ENCODE peak calls at places on chromosome 19, in nine cellular contexts. G is body of pancreas; A is transverse colon; B is HFF-Myc; Q is choroid plexus epithelial cell; U is brain microvascular endothelial cell; O is adrenal gland; S is IMR-90; F is CD8-positive, alpha-beta memory T cell. V is an unnamed sample.

GRCh38 chr19:41426952-41427646 is at the start of gene B3GNT8:
- DNase-seq in G (peak), A (peak), B (no peak), Q (peak), U (peak), O (peak), S (peak), F (no peak), V (peak)

GRCh38 chr19:13865243-13865577 is 11.7 kb upstream of the NANOS3 start:
- DNase-seq in G (no peak), A (no peak), B (no peak), Q (no peak), U (no peak), O (no peak), S (no peak), F (no peak), V (no peak)

GRCh38 chr19:6249296-6249695 is 30.5 kb downstream of the MLLT1 start:
- DNase-seq in G (no peak), A (no peak), B (no peak), Q (peak), U (peak), O (no peak), S (peak), F (no peak), V (no peak)

GRCh38 chr19:16527971-16528521 is 14.2 kb downstream of the CHERP start:
- DNase-seq in G (no peak), A (no peak), B (no peak), Q (peak), U (no peak), O (no peak), S (no peak), F (peak), V (peak)

GRCh38 chr19:55212447-55212846 is 3.1 kb upstream of the PTPRH start:
- DNase-seq in G (no peak), A (peak), B (no peak), Q (no peak), U (no peak), O (no peak), S (no peak), F (no peak), V (no peak)

GRCh38 chr19:45346449-45346848 is 5.9 kb downstream of the KLC3 start:
- DNase-seq in G (peak), A (no peak), B (no peak), Q (no peak), U (no peak), O (no peak), S (no peak), F (no peak), V (no peak)

GRCh38 chr19:58361900-58362271 is 665 bp downstream of the ZNF497 start:
- DNase-seq in G (peak), A (peak), B (no peak), Q (no peak), U (no peak), O (peak), S (peak), F (no peak), V (no peak)

GRCh38 chr19:7852851-7853759 is 21.1 kb downstream of the PRR36 start:
- DNase-seq in G (peak), A (peak), B (no peak), Q (peak), U (no peak), O (peak), S (peak), F (peak), V (peak)

GRCh38 chr19:57664269-57665127 is 4.2 kb upstream of the ZSCAN4 start:
- DNase-seq in G (peak), A (peak), B (peak), Q (peak), U (peak), O (peak), S (peak), F (no peak), V (peak)

GRCh38 chr19:38551450-38551813 is 66.3 kb downstream of the MAP4K1 start:
- DNase-seq in G (no peak), A (no peak), B (no peak), Q (no peak), U (no peak), O (no peak), S (no peak), F (no peak), V (no peak)

GRCh38 chr19:6528544-6529121 is 2.2 kb upstream of the TNFSF9 start:
- DNase-seq in G (no peak), A (peak), B (no peak), Q (no peak), U (no peak), O (no peak), S (no peak), F (no peak), V (no peak)

GRCh38 chr19:46951236-46951986 is 68.2 kb upstream of the NPAS1 start:
- DNase-seq in G (no peak), A (peak), B (no peak), Q (no peak), U (no peak), O (no peak), S (peak), F (no peak), V (peak)

GRCh38 chr19:37719111-37719926 is at the start of gene ZNF607:
- DNase-seq in G (peak), A (peak), B (peak), Q (peak), U (peak), O (peak), S (peak), F (peak), V (peak)

GRCh38 chr19:45306522-45307027 is 16.1 kb downstream of the CKM start:
- DNase-seq in G (no peak), A (no peak), B (no peak), Q (no peak), U (no peak), O (no peak), S (no peak), F (no peak), V (no peak)

GRCh38 chr19:35715981-35716734 is 1.6 kb upstream of the KMT2B start:
- DNase-seq in G (peak), A (no peak), B (no peak), Q (peak), U (peak), O (peak), S (peak), F (peak), V (no peak)

GRCh38 chr19:46733693-46734240 is 12.1 kb upstream of the FKRP start:
- DNase-seq in G (no peak), A (no peak), B (no peak), Q (no peak), U (no peak), O (no peak), S (no peak), F (no peak), V (no peak)

GRCh38 chr19:3837922-3838321 is 30.9 kb downstream of the ZFR2 start:
- DNase-seq in G (no peak), A (no peak), B (no peak), Q (no peak), U (no peak), O (no peak), S (no peak), F (no peak), V (no peak)

GRCh38 chr19:19404879-19405860 is at the start of gene GATAD2A:
- DNase-seq in G (peak), A (peak), B (peak), Q (peak), U (peak), O (peak), S (peak), F (peak), V (peak)
- H3K4me3 ChIP-seq in G (peak), A (peak), B (peak), Q (peak), U (peak), O (peak), S (peak), F (peak), V (peak)

GRCh38 chr19:28727133-28727834 is 485.7 kb downstream of the UQCRFS1 start:
- DNase-seq in G (no peak), A (no peak), B (no peak), Q (peak), U (no peak), O (no peak), S (no peak), F (peak), V (peak)
- H3K4me3 ChIP-seq in G (no peak), A (peak), B (peak), Q (peak), U (peak), O (no peak), S (no peak), F (no peak), V (peak)

GRCh38 chr19:49335784-49336481 is 727 bp downstream of the CD37 start:
- DNase-seq in G (no peak), A (no peak), B (no peak), Q (no peak), U (no peak), O (no peak), S (no peak), F (peak), V (no peak)
- H3K4me3 ChIP-seq in G (no peak), A (peak), B (no peak), Q (no peak), U (no peak), O (no peak), S (no peak), F (peak), V (no peak)

DNA sequence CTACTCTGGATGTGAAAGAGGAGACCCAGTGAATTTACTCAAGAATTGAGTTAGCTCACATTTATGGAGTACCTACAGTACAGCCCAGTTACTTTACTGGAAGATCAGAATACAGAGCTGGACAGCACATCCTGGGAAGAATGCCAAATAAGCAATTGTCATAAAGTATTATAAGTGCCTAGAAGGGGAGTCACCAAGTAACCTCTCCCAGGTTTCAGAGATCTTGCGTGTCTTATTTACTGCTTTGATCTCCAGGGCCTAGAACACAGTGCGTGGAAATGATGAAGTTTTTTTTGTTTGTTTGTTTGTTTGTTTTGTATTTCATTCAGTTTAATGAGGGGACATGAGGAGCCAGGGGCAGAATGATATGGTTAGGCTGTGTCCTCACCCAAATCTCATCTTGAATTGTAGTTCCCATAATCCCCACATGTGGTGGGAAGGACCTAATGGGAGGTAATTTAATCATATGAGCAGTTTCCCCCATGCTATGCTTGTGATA is 5.1 kb downstream of the GARRE1 start:
- DNase-seq in G (no peak), A (no peak), B (no peak), Q (peak), U (no peak), O (no peak), S (peak), F (no peak), V (no peak)
- H3K4me3 ChIP-seq in G (no peak), A (no peak), B (no peak), Q (no peak), U (no peak), O (no peak), S (no peak), F (no peak), V (no peak)

DNA sequence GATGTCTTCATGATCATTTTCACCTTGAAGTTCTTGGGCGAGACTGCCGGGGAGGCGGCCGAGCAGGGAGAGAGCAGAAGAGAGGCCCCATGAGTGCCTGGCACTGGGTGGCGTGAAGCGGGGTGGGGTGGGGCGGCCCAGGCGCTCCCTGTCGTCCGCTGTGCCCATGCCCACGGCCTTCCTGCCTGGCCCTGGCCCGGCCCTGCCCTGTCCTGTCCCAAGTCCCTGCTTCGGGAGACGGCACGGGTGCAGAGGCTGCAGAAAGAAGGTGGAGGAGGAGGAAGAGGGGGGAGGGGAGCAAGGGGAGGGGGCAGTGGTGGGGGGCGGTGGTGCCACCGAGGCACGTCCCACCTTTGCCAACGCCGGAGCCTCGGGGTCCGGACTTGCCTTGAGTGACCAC is 118.4 kb downstream of the PTPRS start:
- DNase-seq in G (no peak), A (no peak), B (no peak), Q (no peak), U (no peak), O (no peak), S (no peak), F (no peak), V (no peak)
- H3K4me3 ChIP-seq in G (no peak), A (no peak), B (no peak), Q (no peak), U (no peak), O (no peak), S (no peak), F (no peak), V (no peak)

DNA sequence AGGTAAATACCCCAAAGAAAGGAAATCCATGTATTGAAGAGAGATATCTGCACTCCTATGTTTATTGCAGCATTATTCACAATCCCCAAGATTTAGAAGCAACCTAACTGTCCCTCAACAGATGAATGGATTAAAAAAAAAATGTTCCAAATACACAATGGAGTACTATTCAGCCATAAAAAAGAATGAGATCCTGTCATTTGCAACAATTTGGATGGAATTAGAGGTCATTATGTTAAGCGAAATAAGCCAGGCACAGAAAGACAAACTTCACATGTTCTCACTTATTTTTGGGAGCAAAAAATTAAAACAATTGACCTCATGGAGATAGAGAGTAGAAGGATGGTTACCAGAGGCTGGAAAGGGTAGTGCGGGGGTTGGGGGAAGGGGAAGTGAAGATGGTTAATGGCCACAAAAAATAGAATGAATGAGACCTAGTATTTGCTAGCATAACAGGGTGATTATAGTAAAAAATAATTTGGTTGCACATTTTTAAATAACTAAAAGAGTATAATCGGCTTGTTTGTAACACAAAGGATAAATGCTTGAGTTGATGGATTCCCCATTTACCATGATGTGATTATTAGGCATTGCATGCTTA is 9.7 kb upstream of the ZNF709 start:
- DNase-seq in G (no peak), A (no peak), B (no peak), Q (no peak), U (no peak), O (no peak), S (no peak), F (no peak), V (no peak)
- H3K4me3 ChIP-seq in G (no peak), A (peak), B (no peak), Q (no peak), U (no peak), O (no peak), S (no peak), F (peak), V (no peak)

V was measured in fibroblast of lung.